ENCODE peak calls at places on chromosome 22, in eight cellular contexts. One of them, this sample, is unnamed.

GRCh38 chr22:43110444-43110926 is at the start of gene BIK:
- DNase-seq in adipocyte: peak
- DNase-seq in amygdala: no peak
- DNase-seq in activated naive CD8-positive, alpha-beta T cell treated with anti-CD3 and anti-CD28 coated beads, Interleukin-2, amount 50 U/mL, for 16 hours: no peak
- DNase-seq in stimulated activated CD8-positive, alpha-beta memory T cell treated with anti-CD3 and anti-CD28 coated beads, Interleukin-4, amount 100 ng/mL, for 1 hour: peak
- DNase-seq in esophagus squamous epithelium: no peak
- DNase-seq in AML-193: no peak
- DNase-seq in naive B cell: peak
- DNase-seq in this sample: no peak

GRCh38 chr22:19992921-19993355 is 23.7 kb downstream of the ARVCF start:
- DNase-seq in naive B cell: no peak
- DNase-seq in amygdala: no peak
- DNase-seq in adipocyte: no peak
- DNase-seq in AML-193: no peak
- DNase-seq in activated naive CD8-positive, alpha-beta T cell treated with anti-CD3 and anti-CD28 coated beads, Interleukin-2, amount 50 U/mL, for 16 hours: no peak
- DNase-seq in stimulated activated CD8-positive, alpha-beta memory T cell treated with anti-CD3 and anti-CD28 coated beads, Interleukin-4, amount 100 ng/mL, for 1 hour: no peak
- DNase-seq in esophagus squamous epithelium: no peak
- DNase-seq in this sample: no peak

GRCh38 chr22:32042924-32043323 is at the start of gene SLC5A1:
- DNase-seq in adipocyte: no peak
- DNase-seq in esophagus squamous epithelium: no peak
- DNase-seq in AML-193: no peak
- DNase-seq in naive B cell: no peak
- DNase-seq in amygdala: no peak
- DNase-seq in activated naive CD8-positive, alpha-beta T cell treated with anti-CD3 and anti-CD28 coated beads, Interleukin-2, amount 50 U/mL, for 16 hours: no peak
- DNase-seq in stimulated activated CD8-positive, alpha-beta memory T cell treated with anti-CD3 and anti-CD28 coated beads, Interleukin-4, amount 100 ng/mL, for 1 hour: no peak
- DNase-seq in this sample: no peak

GRCh38 chr22:36977401-36977861 is 41.8 kb downstream of the TST start:
- DNase-seq in naive B cell: peak
- DNase-seq in stimulated activated CD8-positive, alpha-beta memory T cell treated with anti-CD3 and anti-CD28 coated beads, Interleukin-4, amount 100 ng/mL, for 1 hour: peak
- DNase-seq in AML-193: peak
- DNase-seq in activated naive CD8-positive, alpha-beta T cell treated with anti-CD3 and anti-CD28 coated beads, Interleukin-2, amount 50 U/mL, for 16 hours: peak
- DNase-seq in amygdala: no peak
- DNase-seq in adipocyte: peak
- DNase-seq in esophagus squamous epithelium: no peak
- DNase-seq in this sample: peak

GRCh38 chr22:31646186-31647019 is 15.6 kb downstream of the PISD start:
- DNase-seq in amygdala: no peak
- DNase-seq in adipocyte: peak
- DNase-seq in activated naive CD8-positive, alpha-beta T cell treated with anti-CD3 and anti-CD28 coated beads, Interleukin-2, amount 50 U/mL, for 16 hours: no peak
- DNase-seq in AML-193: no peak
- DNase-seq in naive B cell: no peak
- DNase-seq in esophagus squamous epithelium: no peak
- DNase-seq in stimulated activated CD8-positive, alpha-beta memory T cell treated with anti-CD3 and anti-CD28 coated beads, Interleukin-4, amount 100 ng/mL, for 1 hour: no peak
- DNase-seq in this sample: no peak

GRCh38 chr22:39490135-39490798 is 11.8 kb upstream of the MIEF1 start:
- DNase-seq in naive B cell: peak
- DNase-seq in AML-193: peak
- DNase-seq in esophagus squamous epithelium: peak
- DNase-seq in adipocyte: peak
- DNase-seq in activated naive CD8-positive, alpha-beta T cell treated with anti-CD3 and anti-CD28 coated beads, Interleukin-2, amount 50 U/mL, for 16 hours: peak
- DNase-seq in stimulated activated CD8-positive, alpha-beta memory T cell treated with anti-CD3 and anti-CD28 coated beads, Interleukin-4, amount 100 ng/mL, for 1 hour: peak
- DNase-seq in amygdala: peak
- DNase-seq in this sample: peak

GRCh38 chr22:42433754-42434153 is 1.6 kb upstream of the NFAM1 start:
- DNase-seq in amygdala: no peak
- DNase-seq in adipocyte: no peak
- DNase-seq in activated naive CD8-positive, alpha-beta T cell treated with anti-CD3 and anti-CD28 coated beads, Interleukin-2, amount 50 U/mL, for 16 hours: no peak
- DNase-seq in esophagus squamous epithelium: no peak
- DNase-seq in naive B cell: no peak
- DNase-seq in AML-193: no peak
- DNase-seq in stimulated activated CD8-positive, alpha-beta memory T cell treated with anti-CD3 and anti-CD28 coated beads, Interleukin-4, amount 100 ng/mL, for 1 hour: no peak
- DNase-seq in this sample: peak

GRCh38 chr22:24411256-24412004 is 16.0 kb upstream of the ADORA2A start:
- DNase-seq in stimulated activated CD8-positive, alpha-beta memory T cell treated with anti-CD3 and anti-CD28 coated beads, Interleukin-4, amount 100 ng/mL, for 1 hour: no peak
- DNase-seq in AML-193: no peak
- DNase-seq in naive B cell: no peak
- DNase-seq in amygdala: no peak
- DNase-seq in activated naive CD8-positive, alpha-beta T cell treated with anti-CD3 and anti-CD28 coated beads, Interleukin-2, amount 50 U/mL, for 16 hours: no peak
- DNase-seq in esophagus squamous epithelium: no peak
- DNase-seq in adipocyte: no peak
- DNase-seq in this sample: no peak

GRCh38 chr22:49203091-49203862 is 624.4 kb downstream of the BRD1 start:
- DNase-seq in stimulated activated CD8-positive, alpha-beta memory T cell treated with anti-CD3 and anti-CD28 coated beads, Interleukin-4, amount 100 ng/mL, for 1 hour: no peak
- DNase-seq in activated naive CD8-positive, alpha-beta T cell treated with anti-CD3 and anti-CD28 coated beads, Interleukin-2, amount 50 U/mL, for 16 hours: no peak
- DNase-seq in adipocyte: no peak
- DNase-seq in esophagus squamous epithelium: no peak
- DNase-seq in AML-193: no peak
- DNase-seq in amygdala: no peak
- DNase-seq in naive B cell: no peak
- DNase-seq in this sample: no peak

GRCh38 chr22:29302681-29303465 is 3.6 kb upstream of the GAS2L1 start:
- DNase-seq in stimulated activated CD8-positive, alpha-beta memory T cell treated with anti-CD3 and anti-CD28 coated beads, Interleukin-4, amount 100 ng/mL, for 1 hour: no peak
- DNase-seq in naive B cell: no peak
- DNase-seq in activated naive CD8-positive, alpha-beta T cell treated with anti-CD3 and anti-CD28 coated beads, Interleukin-2, amount 50 U/mL, for 16 hours: no peak
- DNase-seq in AML-193: no peak
- DNase-seq in adipocyte: no peak
- DNase-seq in amygdala: no peak
- DNase-seq in esophagus squamous epithelium: no peak
- DNase-seq in this sample: no peak

GRCh38 chr22:23845661-23846469 is 7.1 kb upstream of the DERL3 start:
- DNase-seq in stimulated activated CD8-positive, alpha-beta memory T cell treated with anti-CD3 and anti-CD28 coated beads, Interleukin-4, amount 100 ng/mL, for 1 hour: no peak
- DNase-seq in naive B cell: no peak
- DNase-seq in amygdala: no peak
- DNase-seq in esophagus squamous epithelium: no peak
- DNase-seq in activated naive CD8-positive, alpha-beta T cell treated with anti-CD3 and anti-CD28 coated beads, Interleukin-2, amount 50 U/mL, for 16 hours: no peak
- DNase-seq in AML-193: no peak
- DNase-seq in adipocyte: no peak
- DNase-seq in this sample: no peak

This sample was measured in anterior cingulate cortex.